ENCODE peak calls at places on chromosome 11, in four cellular contexts. E is PC-9, X is stomach, G is endothelial cell. V is an unnamed sample.

GRCh38 chr11:12434255-12434654 is 56.9 kb downstream of the PARVA start:
- DNase-seq in E (no peak), X (no peak), G (no peak), V (no peak)

GRCh38 chr11:46235777-46236688 is 41.4 kb upstream of the CREB3L1 start:
- DNase-seq in E (no peak), X (no peak), G (no peak), V (no peak)

GRCh38 chr11:70411713-70412452 is 13.6 kb downstream of the CTTN start:
- DNase-seq in E (no peak), X (no peak), G (no peak), V (no peak)

GRCh38 chr11:108703916-108704315 is 39.0 kb downstream of the DDX10 start:
- DNase-seq in E (no peak), X (no peak), G (no peak), V (no peak)

GRCh38 chr11:313787-314547 is at the start of gene IFITM1:
- DNase-seq in E (no peak), X (no peak), G (no peak), V (peak)

GRCh38 chr11:76321820-76322524 is 59.0 kb downstream of the THAP12 start:
- DNase-seq in E (no peak), X (no peak), G (no peak), V (no peak)

GRCh38 chr11:66915866-66916265 is 42.3 kb downstream of the PC start:
- DNase-seq in E (no peak), X (no peak), G (no peak), V (no peak)

GRCh38 chr11:118142081-118142480 is 10.5 kb downstream of the SCN4B start:
- DNase-seq in E (peak), X (no peak), G (no peak), V (no peak)

GRCh38 chr11:111797145-111797581 is 31.0 kb upstream of the PPP2R1B start:
- DNase-seq in E (peak), X (no peak), G (no peak), V (peak)

GRCh38 chr11:47248664-47249377 is at the start of gene ACP2:
- DNase-seq in E (peak), X (peak), G (peak), V (peak)
- TF ChIP-seq CTCF in E (no peak), X (no peak), G (no peak), V (peak)

DNA sequence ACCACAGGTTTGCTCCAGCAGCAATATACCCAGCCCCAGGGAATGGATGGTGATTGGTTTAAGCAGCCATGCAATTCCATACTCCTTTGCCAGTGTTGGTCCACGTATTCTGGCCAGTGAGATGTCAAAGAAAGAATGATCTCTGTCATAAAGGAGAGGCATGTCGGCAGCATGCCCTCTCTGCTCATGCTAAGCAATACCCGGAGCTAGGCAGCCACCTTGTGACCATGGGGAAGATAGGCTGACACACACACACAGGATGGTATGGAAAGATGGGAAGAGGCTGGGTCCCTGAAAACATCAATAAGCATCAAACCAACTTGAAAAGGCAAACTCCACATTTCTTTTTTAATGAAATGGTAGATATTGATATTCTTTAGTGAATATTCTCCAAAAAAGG is 5.1 kb downstream of the ABCC8 start:
- DNase-seq in E (no peak), X (no peak), G (no peak), V (no peak)
- TF ChIP-seq CTCF in E (no peak), X (no peak), G (no peak), V (no peak)

GRCh38 chr11:61769946-61770683 is 17.7 kb downstream of the MYRF start:
- DNase-seq in E (no peak), X (no peak), G (no peak), V (no peak)

GRCh38 chr11:61771195-61771894 is 18.9 kb downstream of the MYRF start:
- DNase-seq in E (no peak), X (no peak), G (no peak), V (no peak)

GRCh38 chr11:61771995-61772455 is 19.6 kb downstream of the MYRF start:
- DNase-seq in E (no peak), X (no peak), G (no peak), V (no peak)

GRCh38 chr11:61768376-61769076 is 16.1 kb downstream of the MYRF start:
- DNase-seq in E (no peak), X (peak), G (no peak), V (no peak)

DNA sequence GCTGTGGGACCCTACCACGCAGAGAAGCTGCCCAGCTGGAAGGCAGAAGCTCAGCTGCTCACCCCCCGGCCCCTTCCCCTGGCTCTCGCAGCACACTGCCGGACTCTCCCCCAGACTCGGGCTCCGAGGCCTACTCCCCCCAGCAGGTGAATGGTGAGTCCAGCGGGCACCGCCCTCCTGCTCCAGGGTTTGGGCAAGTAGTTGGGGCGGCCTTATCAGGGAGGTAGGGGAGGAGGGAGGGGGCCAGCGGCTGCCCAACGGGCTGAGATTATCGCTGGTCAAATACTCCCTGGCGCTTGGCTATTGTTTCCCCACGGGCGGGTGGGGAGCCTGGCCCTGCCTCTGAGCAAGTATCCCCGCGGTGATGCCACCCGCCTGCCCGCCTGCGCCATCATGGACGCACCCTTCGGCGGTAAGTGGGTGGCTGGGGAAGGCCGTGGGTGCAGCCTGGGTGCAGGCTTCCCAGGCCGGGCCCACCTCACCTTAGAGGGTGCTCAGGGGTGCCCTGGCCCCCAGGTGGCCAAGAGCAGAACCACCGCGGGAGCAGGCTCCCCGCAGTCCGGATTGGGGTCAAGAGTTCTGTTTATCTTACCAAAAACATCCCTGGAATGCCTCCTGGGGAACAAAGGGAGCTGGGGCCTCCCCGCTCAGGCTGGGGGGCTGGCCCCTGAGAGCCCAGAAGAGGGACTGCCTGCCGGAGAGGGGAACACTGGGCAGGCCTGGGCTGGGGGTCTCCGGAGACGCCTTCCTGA is 16.9 kb downstream of the MYRF start:
- DNase-seq in E (peak), X (peak), G (no peak), V (no peak)
- TF ChIP-seq CTCF in E (peak), X (peak), G (peak), V (no peak)

GRCh38 chr11:6670202-6670830 is 12.8 kb downstream of the MRPL17 start:
- DNase-seq in E (no peak), X (no peak), G (no peak), V (no peak)
- TF ChIP-seq CTCF in E (no peak), X (no peak), G (no peak), V (no peak)

GRCh38 chr11:121225402-121225801 is 67.2 kb upstream of the SC5D start:
- DNase-seq in E (no peak), X (no peak), G (no peak), V (no peak)
- TF ChIP-seq CTCF in E (no peak), X (no peak), G (no peak), V (no peak)

GRCh38 chr11:94998285-94998684 is 24.8 kb downstream of the KDM4D start:
- DNase-seq in E (no peak), X (no peak), G (no peak), V (no peak)

GRCh38 chr11:94993400-94993943 is 20.0 kb downstream of the KDM4D start:
- DNase-seq in E (no peak), X (no peak), G (no peak), V (no peak)

DNA sequence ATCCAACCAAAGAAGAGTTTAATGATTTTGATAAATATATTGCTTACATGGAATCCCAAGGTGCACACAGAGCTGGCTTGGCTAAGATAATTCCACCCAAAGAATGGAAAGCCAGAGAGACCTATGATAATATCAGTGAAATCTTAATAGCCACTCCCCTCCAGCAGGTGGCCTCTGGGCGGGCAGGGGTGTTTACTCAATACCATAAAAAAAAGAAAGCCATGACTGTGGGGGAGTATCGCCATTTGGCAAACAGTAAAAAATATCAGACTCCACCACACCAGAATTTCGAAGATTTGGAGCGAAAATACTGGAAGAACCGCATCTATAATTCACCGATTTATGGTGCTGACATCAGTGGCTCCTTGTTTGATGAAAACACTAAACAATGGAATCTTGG is 23.9 kb downstream of the KDM4D start:
- DNase-seq in E (no peak), X (no peak), G (no peak), V (no peak)
- TF ChIP-seq CTCF in E (peak), X (no peak), G (peak), V (no peak)

GRCh38 chr11:63903884-63904283 is 13.1 kb downstream of the RCOR2 start:
- DNase-seq in E (no peak), X (no peak), G (no peak), V (no peak)

GRCh38 chr11:63904743-63905142 is 12.2 kb downstream of the RCOR2 start:
- DNase-seq in E (no peak), X (no peak), G (no peak), V (no peak)

GRCh38 chr11:63905179-63905578 is 11.8 kb downstream of the RCOR2 start:
- DNase-seq in E (no peak), X (no peak), G (no peak), V (no peak)

GRCh38 chr11:63897459-63898156 is 19.4 kb downstream of the RCOR2 start:
- DNase-seq in E (no peak), X (no peak), G (no peak), V (no peak)

DNA sequence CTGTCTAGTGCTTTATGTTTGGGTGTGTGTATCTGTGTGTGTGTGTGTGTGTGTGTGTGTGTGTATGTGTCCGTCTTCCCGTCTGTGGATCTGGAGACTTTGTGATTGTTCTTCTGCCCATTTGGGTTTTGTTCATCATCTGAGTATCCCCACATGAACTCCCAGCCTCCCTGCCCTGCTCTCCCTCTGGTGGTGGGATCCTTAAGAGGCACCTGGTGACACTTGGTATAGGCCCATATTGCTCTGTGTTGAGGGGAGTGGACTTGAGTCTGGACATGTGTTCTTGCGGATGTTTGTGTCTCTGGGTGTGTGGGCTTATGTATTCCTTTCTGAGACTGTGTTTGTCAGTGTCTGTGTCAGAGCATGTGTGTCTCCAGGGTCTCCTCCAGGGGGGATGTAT is 15.3 kb downstream of the RCOR2 start:
- DNase-seq in E (no peak), X (no peak), G (no peak), V (no peak)
- TF ChIP-seq CTCF in E (peak), X (no peak), G (no peak), V (no peak)

GRCh38 chr11:43948341-43949185 is 6.1 kb downstream of the C11orf96 start:
- DNase-seq in E (no peak), X (no peak), G (no peak), V (no peak)

GRCh38 chr11:43943931-43944751 is 1.7 kb downstream of the C11orf96 start:
- DNase-seq in E (no peak), X (no peak), G (peak), V (peak)

GRCh38 chr11:43947815-43948214 is 5.4 kb downstream of the C11orf96 start:
- DNase-seq in E (no peak), X (no peak), G (no peak), V (no peak)

GRCh38 chr11:43944761-43945311 is 2.4 kb downstream of the C11orf96 start:
- DNase-seq in E (peak), X (peak), G (peak), V (peak)

DNA sequence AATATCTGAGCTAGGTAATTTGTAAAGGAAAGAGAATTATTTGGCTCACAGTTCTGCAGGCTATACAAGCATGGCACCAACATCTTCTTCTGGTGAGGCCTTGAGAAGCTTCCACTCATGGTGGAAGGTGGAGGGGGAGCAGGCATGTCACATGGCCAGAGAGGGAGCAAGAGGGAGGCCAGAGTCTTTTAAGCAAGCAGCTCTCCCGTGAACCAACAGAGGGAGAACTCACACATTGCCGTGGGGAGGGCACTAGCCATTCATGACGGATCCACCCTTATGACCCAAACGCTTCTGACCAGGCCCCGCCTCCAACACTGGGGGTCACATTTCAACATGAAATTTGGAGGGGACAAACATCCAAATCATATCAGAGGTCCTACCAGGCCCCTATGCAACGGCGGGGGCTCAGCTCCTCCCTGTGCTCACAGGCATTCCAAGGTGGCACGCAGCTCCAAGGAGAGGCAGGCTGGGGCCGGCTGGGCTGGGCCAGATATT is 4.6 kb downstream of the C11orf96 start:
- DNase-seq in E (no peak), X (no peak), G (no peak), V (no peak)
- TF ChIP-seq CTCF in E (no peak), X (no peak), G (no peak), V (no peak)

GRCh38 chr11:132300283-132300682 is 929.9 kb downstream of the NTM start:
- DNase-seq in E (no peak), X (no peak), G (peak), V (no peak)
- TF ChIP-seq CTCF in E (peak), X (no peak), G (no peak), V (peak)

V was measured in GM10248.